ENCODE peak calls at places on chromosomes 5 and 9, in nine cellular contexts. One of them, this sample, is unnamed.

GRCh38 chr9:1606253-1606652 is 408.9 kb upstream of the SMARCA2 start:
- DNase-seq in KBM-7: peak
- DNase-seq in psoas muscle: no peak
- DNase-seq in left colon: no peak
- DNase-seq in NCI-H1694: no peak
- DNase-seq in activated naive CD4-positive, alpha-beta T cell: no peak
- DNase-seq in EL: no peak
- DNase-seq in stimulated activated CD4-positive, alpha-beta T cell treated with anti-CD3 and anti-CD28 coated beads, Interleukin-1b, Interleukin-23, amount 100 ng/mL, for 48 hours: no peak
- DNase-seq in hypothalamus: no peak
- DNase-seq in this sample: no peak

GRCh38 chr5:36494756-36495637 is 111.4 kb upstream of the SLC1A3 start:
- DNase-seq in KBM-7: no peak
- DNase-seq in psoas muscle: no peak
- DNase-seq in left colon: peak
- DNase-seq in NCI-H1694: no peak
- DNase-seq in activated naive CD4-positive, alpha-beta T cell: no peak
- DNase-seq in EL: peak
- DNase-seq in stimulated activated CD4-positive, alpha-beta T cell treated with anti-CD3 and anti-CD28 coated beads, Interleukin-1b, Interleukin-23, amount 100 ng/mL, for 48 hours: no peak
- DNase-seq in hypothalamus: no peak
- DNase-seq in this sample: peak

GRCh38 chr5:177373806-177374205 is 10.4 kb upstream of the SLC34A1 start:
- DNase-seq in KBM-7: no peak
- DNase-seq in psoas muscle: no peak
- DNase-seq in left colon: no peak
- DNase-seq in NCI-H1694: no peak
- DNase-seq in activated naive CD4-positive, alpha-beta T cell: no peak
- DNase-seq in EL: no peak
- DNase-seq in stimulated activated CD4-positive, alpha-beta T cell treated with anti-CD3 and anti-CD28 coated beads, Interleukin-1b, Interleukin-23, amount 100 ng/mL, for 48 hours: no peak
- DNase-seq in hypothalamus: no peak
- DNase-seq in this sample: no peak

GRCh38 chr5:172172912-172173591 is 15.0 kb downstream of the STK10 start:
- DNase-seq in KBM-7: no peak
- DNase-seq in psoas muscle: no peak
- DNase-seq in left colon: no peak
- DNase-seq in NCI-H1694: no peak
- DNase-seq in activated naive CD4-positive, alpha-beta T cell: no peak
- DNase-seq in EL: peak
- DNase-seq in stimulated activated CD4-positive, alpha-beta T cell treated with anti-CD3 and anti-CD28 coated beads, Interleukin-1b, Interleukin-23, amount 100 ng/mL, for 48 hours: no peak
- DNase-seq in hypothalamus: no peak
- DNase-seq in this sample: no peak

GRCh38 chr5:61809651-61810050 is 477.6 kb downstream of the ZSWIM6 start:
- DNase-seq in KBM-7: no peak
- DNase-seq in psoas muscle: no peak
- DNase-seq in left colon: no peak
- DNase-seq in NCI-H1694: no peak
- DNase-seq in activated naive CD4-positive, alpha-beta T cell: no peak
- DNase-seq in EL: no peak
- DNase-seq in stimulated activated CD4-positive, alpha-beta T cell treated with anti-CD3 and anti-CD28 coated beads, Interleukin-1b, Interleukin-23, amount 100 ng/mL, for 48 hours: no peak
- DNase-seq in hypothalamus: no peak
- DNase-seq in this sample: no peak

GRCh38 chr9:36137392-36138004 is 965 bp downstream of the GLIPR2 start:
- DNase-seq in KBM-7: no peak
- DNase-seq in psoas muscle: no peak
- DNase-seq in left colon: no peak
- DNase-seq in NCI-H1694: no peak
- DNase-seq in activated naive CD4-positive, alpha-beta T cell: no peak
- DNase-seq in EL: no peak
- DNase-seq in stimulated activated CD4-positive, alpha-beta T cell treated with anti-CD3 and anti-CD28 coated beads, Interleukin-1b, Interleukin-23, amount 100 ng/mL, for 48 hours: no peak
- DNase-seq in hypothalamus: no peak
- DNase-seq in this sample: no peak

GRCh38 chr5:57442080-57442839 is 40.4 kb downstream of the ACTBL2 start:
- DNase-seq in KBM-7: no peak
- DNase-seq in psoas muscle: no peak
- DNase-seq in left colon: no peak
- DNase-seq in NCI-H1694: no peak
- DNase-seq in activated naive CD4-positive, alpha-beta T cell: no peak
- DNase-seq in EL: peak
- DNase-seq in stimulated activated CD4-positive, alpha-beta T cell treated with anti-CD3 and anti-CD28 coated beads, Interleukin-1b, Interleukin-23, amount 100 ng/mL, for 48 hours: peak
- DNase-seq in hypothalamus: no peak
- DNase-seq in this sample: peak

GRCh38 chr9:84575705-84576104 is 93.8 kb upstream of the NTRK2 start:
- DNase-seq in KBM-7: no peak
- DNase-seq in psoas muscle: no peak
- DNase-seq in left colon: no peak
- DNase-seq in NCI-H1694: no peak
- DNase-seq in activated naive CD4-positive, alpha-beta T cell: no peak
- DNase-seq in EL: no peak
- DNase-seq in stimulated activated CD4-positive, alpha-beta T cell treated with anti-CD3 and anti-CD28 coated beads, Interleukin-1b, Interleukin-23, amount 100 ng/mL, for 48 hours: no peak
- DNase-seq in hypothalamus: no peak
- DNase-seq in this sample: no peak

GRCh38 chr9:286091-286740 is 71.6 kb downstream of the DOCK8 start:
- DNase-seq in KBM-7: no peak
- DNase-seq in psoas muscle: no peak
- DNase-seq in left colon: no peak
- DNase-seq in NCI-H1694: no peak
- DNase-seq in activated naive CD4-positive, alpha-beta T cell: no peak
- DNase-seq in EL: no peak
- DNase-seq in stimulated activated CD4-positive, alpha-beta T cell treated with anti-CD3 and anti-CD28 coated beads, Interleukin-1b, Interleukin-23, amount 100 ng/mL, for 48 hours: no peak
- DNase-seq in hypothalamus: no peak
- DNase-seq in this sample: no peak

GRCh38 chr5:112799661-112800060 is 61.4 kb upstream of the SRP19 start:
- DNase-seq in KBM-7: no peak
- DNase-seq in psoas muscle: no peak
- DNase-seq in left colon: no peak
- DNase-seq in NCI-H1694: no peak
- DNase-seq in activated naive CD4-positive, alpha-beta T cell: no peak
- DNase-seq in EL: no peak
- DNase-seq in stimulated activated CD4-positive, alpha-beta T cell treated with anti-CD3 and anti-CD28 coated beads, Interleukin-1b, Interleukin-23, amount 100 ng/mL, for 48 hours: no peak
- DNase-seq in hypothalamus: no peak
- DNase-seq in this sample: no peak

GRCh38 chr9:8651830-8652229 is 852.3 kb upstream of the DMAC1 start:
- DNase-seq in KBM-7: no peak
- DNase-seq in psoas muscle: no peak
- DNase-seq in left colon: no peak
- DNase-seq in NCI-H1694: no peak
- DNase-seq in activated naive CD4-positive, alpha-beta T cell: no peak
- DNase-seq in EL: no peak
- DNase-seq in stimulated activated CD4-positive, alpha-beta T cell treated with anti-CD3 and anti-CD28 coated beads, Interleukin-1b, Interleukin-23, amount 100 ng/mL, for 48 hours: no peak
- DNase-seq in hypothalamus: no peak
- DNase-seq in this sample: no peak

GRCh38 chr5:94544031-94544650 is 74.3 kb downstream of the KIAA0825 start:
- DNase-seq in KBM-7: peak
- DNase-seq in psoas muscle: no peak
- DNase-seq in left colon: no peak
- DNase-seq in NCI-H1694: no peak
- DNase-seq in activated naive CD4-positive, alpha-beta T cell: no peak
- DNase-seq in EL: peak
- DNase-seq in stimulated activated CD4-positive, alpha-beta T cell treated with anti-CD3 and anti-CD28 coated beads, Interleukin-1b, Interleukin-23, amount 100 ng/mL, for 48 hours: no peak
- DNase-seq in hypothalamus: no peak
- DNase-seq in this sample: peak

This sample was measured in astrocyte.